ENCODE peak calls at places on chromosomes 7 and 10, in five cellular contexts. U is HFFc6; D is epithelial cell of esophagus; L is germinal center; W is natural killer cell treated with Interleukin-12 subunit alpha and Interleukin-12 subunit beta and Interleukin-15 and Interleukin-18, amount 100 ng/mL, for 72 hours. H is an unnamed sample.

GRCh38 chr7:98584830-98585229 is 32.3 kb upstream of the NPTX2 start:
- DNase-seq in U (no peak), D (no peak), L (no peak), W (no peak), H (no peak)

GRCh38 chr7:18895456-18895855 is 222.0 kb downstream of the TWIST1 start:
- DNase-seq in U (peak), D (peak), L (no peak), W (no peak), H (peak)

GRCh38 chr7:151059362-151060112 is at the start of gene SLC4A2:
- DNase-seq in U (peak), D (peak), L (peak), W (peak), H (peak)

GRCh38 chr10:77553966-77554365 is 83.6 kb downstream of the KCNMA1 start:
- DNase-seq in U (no peak), D (peak), L (no peak), W (no peak), H (peak)

GRCh38 chr10:132657127-132657706 is 119.6 kb downstream of the INPP5A start:
- DNase-seq in U (no peak), D (no peak), L (no peak), W (peak), H (no peak)

GRCh38 chr10:29736325-29737208 is 101.8 kb upstream of the SVIL start:
- DNase-seq in U (no peak), D (peak), L (peak), W (peak), H (peak)

GRCh38 chr10:121096617-121097431 is 245.7 kb downstream of the WDR11 start:
- DNase-seq in U (no peak), D (peak), L (no peak), W (no peak), H (peak)

GRCh38 chr10:58177362-58177947 is 90.2 kb downstream of the IPMK start:
- DNase-seq in U (no peak), D (peak), L (peak), W (no peak), H (peak)

GRCh38 chr10:120076966-120077706 is 184.6 kb downstream of the SEC23IP start:
- DNase-seq in U (no peak), D (no peak), L (no peak), W (no peak), H (no peak)

GRCh38 chr7:49398236-49398635 is 375.2 kb upstream of the VWC2 start:
- DNase-seq in U (no peak), D (no peak), L (no peak), W (no peak), H (no peak)

GRCh38 chr10:25633542-25633941 is 300.5 kb upstream of the MYO3A start:
- DNase-seq in U (no peak), D (no peak), L (no peak), W (no peak), H (no peak)

GRCh38 chr7:50821457-50821977 is 38.8 kb upstream of the GRB10 start:
- DNase-seq in U (no peak), D (peak), L (no peak), W (no peak), H (peak)

GRCh38 chr10:71705582-71705981 is 14.0 kb downstream of the C10orf105 start:
- DNase-seq in U (no peak), D (peak), L (no peak), W (no peak), H (no peak)

GRCh38 chr10:131897297-131897899 is 3.4 kb upstream of the PPP2R2D start:
- DNase-seq in U (no peak), D (no peak), L (no peak), W (no peak), H (no peak)

GRCh38 chr7:98913612-98914011 is 35.3 kb downstream of the TRRAP start:
- DNase-seq in U (peak), D (no peak), L (no peak), W (no peak), H (no peak)

GRCh38 chr7:112144284-112145059 is 61.7 kb downstream of the DOCK4 start:
- DNase-seq in U (no peak), D (no peak), L (no peak), W (no peak), H (no peak)

GRCh38 chr7:132575336-132575986 is 809 bp downstream of the PLXNA4 start:
- DNase-seq in U (peak), D (peak), L (no peak), W (no peak), H (no peak)

GRCh38 chr10:14019983-14020668 is 310.6 kb downstream of the FRMD4A start:
- DNase-seq in U (no peak), D (peak), L (no peak), W (no peak), H (no peak)

GRCh38 chr10:99443483-99443882 is 13.1 kb upstream of the GOT1 start:
- DNase-seq in U (no peak), D (no peak), L (no peak), W (no peak), H (no peak)

GRCh38 chr7:39621261-39621660 is 2.1 kb upstream of the RALA start:
- DNase-seq in U (peak), D (peak), L (peak), W (no peak), H (peak)

GRCh38 chr7:66443946-66444345 is 184.7 kb upstream of the KCTD7 start:
- DNase-seq in U (no peak), D (no peak), L (no peak), W (no peak), H (no peak)

GRCh38 chr10:86888585-86889381 is 68.6 kb downstream of the MMRN2 start:
- DNase-seq in U (peak), D (peak), L (peak), W (no peak), H (peak)

GRCh38 chr7:28890137-28890536 is 68.0 kb downstream of the TRIL start:
- DNase-seq in U (no peak), D (peak), L (peak), W (no peak), H (no peak)

GRCh38 chr10:87844837-87845623 is 18.3 kb downstream of the KLLN start:
- DNase-seq in U (peak), D (peak), L (no peak), W (no peak), H (peak)

GRCh38 chr7:100509213-100509612 is 25.5 kb downstream of the NYAP1 start:
- DNase-seq in U (peak), D (peak), L (no peak), W (no peak), H (peak)

GRCh38 chr7:139505563-139505962 is 17.9 kb upstream of the CLEC2L start:
- DNase-seq in U (peak), D (peak), L (no peak), W (no peak), H (no peak)

GRCh38 chr7:116097365-116098009 is 66.9 kb upstream of the TFEC start:
- DNase-seq in U (peak), D (peak), L (no peak), W (no peak), H (peak)

GRCh38 chr7:46751471-46751870 is 830.4 kb upstream of the IGFBP3 start:
- DNase-seq in U (no peak), D (no peak), L (no peak), W (no peak), H (no peak)

GRCh38 chr7:5284304-5285281 is 1.9 kb downstream of the SLC29A4 start:
- DNase-seq in U (no peak), D (peak), L (peak), W (no peak), H (peak)

GRCh38 chr7:92614586-92615237 is 24.5 kb upstream of the FAM133B start:
- DNase-seq in U (no peak), D (no peak), L (no peak), W (no peak), H (no peak)

GRCh38 chr7:150911590-150912267 is 59.4 kb downstream of the AOC1 start:
- DNase-seq in U (no peak), D (no peak), L (no peak), W (no peak), H (no peak)

GRCh38 chr7:108190891-108191290 is 60.7 kb upstream of the LAMB4 start:
- DNase-seq in U (no peak), D (peak), L (no peak), W (no peak), H (no peak)

H was measured in RCC 7860.